ENCODE peak calls at places on chromosomes 4 and X, in eight cellular contexts. One of them, this sample, is unnamed.

GRCh38 chrX:20224814-20225487 is 41.8 kb downstream of the RPS6KA3 start:
- DNase-seq in naive thymus-derived CD8-positive, alpha-beta T cell: no peak
- DNase-seq in RKO: peak
- DNase-seq in ovary: no peak
- DNase-seq in AG04450: no peak
- DNase-seq in activated CD4-positive, alpha-beta T cell treated with anti-CD3 and anti-CD28 coated beads, Interleukin-2, amount 50 U/mL, for 4 hours: no peak
- DNase-seq in ELF-1: peak
- DNase-seq in fibroblast of mammary gland: peak
- DNase-seq in this sample: no peak

GRCh38 chrX:347351-348117 is 28.9 kb upstream of the GTPBP6 start:
- DNase-seq in naive thymus-derived CD8-positive, alpha-beta T cell: no peak
- DNase-seq in RKO: no peak
- DNase-seq in ovary: no peak
- DNase-seq in AG04450: no peak
- DNase-seq in activated CD4-positive, alpha-beta T cell treated with anti-CD3 and anti-CD28 coated beads, Interleukin-2, amount 50 U/mL, for 4 hours: no peak
- DNase-seq in ELF-1: no peak
- DNase-seq in fibroblast of mammary gland: no peak
- DNase-seq in this sample: no peak

GRCh38 chrX:111041018-111041462 is 55.0 kb upstream of the PAK3 start:
- DNase-seq in naive thymus-derived CD8-positive, alpha-beta T cell: peak
- DNase-seq in RKO: no peak
- DNase-seq in ovary: no peak
- DNase-seq in AG04450: peak
- DNase-seq in activated CD4-positive, alpha-beta T cell treated with anti-CD3 and anti-CD28 coated beads, Interleukin-2, amount 50 U/mL, for 4 hours: no peak
- DNase-seq in ELF-1: no peak
- DNase-seq in fibroblast of mammary gland: peak
- DNase-seq in this sample: no peak

GRCh38 chrX:153297376-153297775 is 24.2 kb downstream of the PNMA6F start:
- DNase-seq in naive thymus-derived CD8-positive, alpha-beta T cell: no peak
- DNase-seq in RKO: no peak
- DNase-seq in ovary: no peak
- DNase-seq in AG04450: no peak
- DNase-seq in activated CD4-positive, alpha-beta T cell treated with anti-CD3 and anti-CD28 coated beads, Interleukin-2, amount 50 U/mL, for 4 hours: no peak
- DNase-seq in ELF-1: no peak
- DNase-seq in fibroblast of mammary gland: no peak
- DNase-seq in this sample: no peak

GRCh38 chr4:11904117-11904535 is 475.4 kb upstream of the HS3ST1 start:
- DNase-seq in naive thymus-derived CD8-positive, alpha-beta T cell: no peak
- DNase-seq in RKO: no peak
- DNase-seq in ovary: peak
- DNase-seq in AG04450: no peak
- DNase-seq in activated CD4-positive, alpha-beta T cell treated with anti-CD3 and anti-CD28 coated beads, Interleukin-2, amount 50 U/mL, for 4 hours: no peak
- DNase-seq in ELF-1: no peak
- DNase-seq in fibroblast of mammary gland: peak
- DNase-seq in this sample: no peak

GRCh38 chrX:45758319-45758718 is 557.6 kb upstream of the DIPK2B start:
- DNase-seq in naive thymus-derived CD8-positive, alpha-beta T cell: no peak
- DNase-seq in RKO: peak
- DNase-seq in ovary: no peak
- DNase-seq in AG04450: peak
- DNase-seq in activated CD4-positive, alpha-beta T cell treated with anti-CD3 and anti-CD28 coated beads, Interleukin-2, amount 50 U/mL, for 4 hours: peak
- DNase-seq in ELF-1: no peak
- DNase-seq in fibroblast of mammary gland: peak
- DNase-seq in this sample: no peak

GRCh38 chr4:143083811-143084472 is 100.8 kb upstream of the USP38 start:
- DNase-seq in naive thymus-derived CD8-positive, alpha-beta T cell: no peak
- DNase-seq in RKO: no peak
- DNase-seq in ovary: no peak
- DNase-seq in AG04450: no peak
- DNase-seq in activated CD4-positive, alpha-beta T cell treated with anti-CD3 and anti-CD28 coated beads, Interleukin-2, amount 50 U/mL, for 4 hours: no peak
- DNase-seq in ELF-1: no peak
- DNase-seq in fibroblast of mammary gland: no peak
- DNase-seq in this sample: no peak

GRCh38 chrX:107683124-107683895 is 55.0 kb downstream of the PRPS1 start:
- DNase-seq in naive thymus-derived CD8-positive, alpha-beta T cell: no peak
- DNase-seq in RKO: no peak
- DNase-seq in ovary: peak
- DNase-seq in AG04450: no peak
- DNase-seq in activated CD4-positive, alpha-beta T cell treated with anti-CD3 and anti-CD28 coated beads, Interleukin-2, amount 50 U/mL, for 4 hours: no peak
- DNase-seq in ELF-1: no peak
- DNase-seq in fibroblast of mammary gland: peak
- DNase-seq in this sample: no peak

GRCh38 chrX:15913161-15913560 is 58.5 kb upstream of the AP1S2 start:
- DNase-seq in naive thymus-derived CD8-positive, alpha-beta T cell: no peak
- DNase-seq in RKO: no peak
- DNase-seq in ovary: no peak
- DNase-seq in AG04450: no peak
- DNase-seq in activated CD4-positive, alpha-beta T cell treated with anti-CD3 and anti-CD28 coated beads, Interleukin-2, amount 50 U/mL, for 4 hours: no peak
- DNase-seq in ELF-1: no peak
- DNase-seq in fibroblast of mammary gland: peak
- DNase-seq in this sample: no peak

GRCh38 chr4:112523008-112523440 is 7.0 kb upstream of the NEUROG2 start:
- DNase-seq in naive thymus-derived CD8-positive, alpha-beta T cell: no peak
- DNase-seq in RKO: no peak
- DNase-seq in ovary: no peak
- DNase-seq in AG04450: no peak
- DNase-seq in activated CD4-positive, alpha-beta T cell treated with anti-CD3 and anti-CD28 coated beads, Interleukin-2, amount 50 U/mL, for 4 hours: peak
- DNase-seq in ELF-1: peak
- DNase-seq in fibroblast of mammary gland: peak
- DNase-seq in this sample: no peak

GRCh38 chr4:8463811-8464210 is 23.2 kb downstream of the TRMT44 start:
- DNase-seq in naive thymus-derived CD8-positive, alpha-beta T cell: no peak
- DNase-seq in RKO: no peak
- DNase-seq in ovary: no peak
- DNase-seq in AG04450: no peak
- DNase-seq in activated CD4-positive, alpha-beta T cell treated with anti-CD3 and anti-CD28 coated beads, Interleukin-2, amount 50 U/mL, for 4 hours: no peak
- DNase-seq in ELF-1: no peak
- DNase-seq in fibroblast of mammary gland: no peak
- DNase-seq in this sample: no peak

GRCh38 chr4:155604718-155605601 is 61.7 kb upstream of the GUCY1A1 start:
- DNase-seq in naive thymus-derived CD8-positive, alpha-beta T cell: no peak
- DNase-seq in RKO: peak
- DNase-seq in ovary: no peak
- DNase-seq in AG04450: peak
- DNase-seq in activated CD4-positive, alpha-beta T cell treated with anti-CD3 and anti-CD28 coated beads, Interleukin-2, amount 50 U/mL, for 4 hours: no peak
- DNase-seq in ELF-1: no peak
- DNase-seq in fibroblast of mammary gland: peak
- DNase-seq in this sample: no peak

GRCh38 chr4:113990886-113991285 is 11.4 kb upstream of the ARSJ start:
- DNase-seq in naive thymus-derived CD8-positive, alpha-beta T cell: no peak
- DNase-seq in RKO: no peak
- DNase-seq in ovary: no peak
- DNase-seq in AG04450: no peak
- DNase-seq in activated CD4-positive, alpha-beta T cell treated with anti-CD3 and anti-CD28 coated beads, Interleukin-2, amount 50 U/mL, for 4 hours: no peak
- DNase-seq in ELF-1: no peak
- DNase-seq in fibroblast of mammary gland: no peak
- DNase-seq in this sample: no peak

GRCh38 chr4:89254847-89255246 is 52.8 kb downstream of the GPRIN3 start:
- DNase-seq in naive thymus-derived CD8-positive, alpha-beta T cell: peak
- DNase-seq in RKO: peak
- DNase-seq in ovary: no peak
- DNase-seq in AG04450: no peak
- DNase-seq in activated CD4-positive, alpha-beta T cell treated with anti-CD3 and anti-CD28 coated beads, Interleukin-2, amount 50 U/mL, for 4 hours: peak
- DNase-seq in ELF-1: peak
- DNase-seq in fibroblast of mammary gland: peak
- DNase-seq in this sample: no peak

GRCh38 chrX:39750798-39751197 is 347.0 kb downstream of the BCOR start:
- DNase-seq in naive thymus-derived CD8-positive, alpha-beta T cell: no peak
- DNase-seq in RKO: no peak
- DNase-seq in ovary: no peak
- DNase-seq in AG04450: no peak
- DNase-seq in activated CD4-positive, alpha-beta T cell treated with anti-CD3 and anti-CD28 coated beads, Interleukin-2, amount 50 U/mL, for 4 hours: no peak
- DNase-seq in ELF-1: no peak
- DNase-seq in fibroblast of mammary gland: no peak
- DNase-seq in this sample: no peak

GRCh38 chrX:149487292-149487691 is 17.8 kb downstream of the IDS start:
- DNase-seq in naive thymus-derived CD8-positive, alpha-beta T cell: no peak
- DNase-seq in RKO: peak
- DNase-seq in ovary: no peak
- DNase-seq in AG04450: no peak
- DNase-seq in activated CD4-positive, alpha-beta T cell treated with anti-CD3 and anti-CD28 coated beads, Interleukin-2, amount 50 U/mL, for 4 hours: no peak
- DNase-seq in ELF-1: peak
- DNase-seq in fibroblast of mammary gland: no peak
- DNase-seq in this sample: no peak

GRCh38 chr4:52574036-52574435 is 85.1 kb downstream of the USP46 start:
- DNase-seq in naive thymus-derived CD8-positive, alpha-beta T cell: no peak
- DNase-seq in RKO: no peak
- DNase-seq in ovary: no peak
- DNase-seq in AG04450: no peak
- DNase-seq in activated CD4-positive, alpha-beta T cell treated with anti-CD3 and anti-CD28 coated beads, Interleukin-2, amount 50 U/mL, for 4 hours: no peak
- DNase-seq in ELF-1: no peak
- DNase-seq in fibroblast of mammary gland: no peak
- DNase-seq in this sample: no peak

This sample was measured in gastrocnemius medialis.